ENCODE peak calls at places on chromosome 11, in ten cellular contexts. One of them, this sample, is unnamed.

GRCh38 chr11:28072321-28072720 is 35.6 kb downstream of the KIF18A start:
- DNase-seq in H9: no peak
- DNase-seq in uterus: no peak
- DNase-seq in tibial nerve: no peak
- DNase-seq in A549: no peak
- DNase-seq in HCT116: no peak
- DNase-seq in GM10248: no peak
- DNase-seq in kidney epithelial cell: no peak
- DNase-seq in OCI-LY7: no peak
- DNase-seq in HFF-Myc: no peak
- DNase-seq in this sample: no peak

GRCh38 chr11:71499546-71499945 is 27.5 kb upstream of the KRTAP5-7 start:
- DNase-seq in H9: no peak
- DNase-seq in uterus: no peak
- DNase-seq in tibial nerve: no peak
- DNase-seq in A549: no peak
- DNase-seq in HCT116: no peak
- DNase-seq in GM10248: no peak
- DNase-seq in kidney epithelial cell: no peak
- DNase-seq in OCI-LY7: no peak
- DNase-seq in HFF-Myc: no peak
- DNase-seq in this sample: peak

GRCh38 chr11:118898400-118899295 is 15.0 kb downstream of the CXCR5 start:
- DNase-seq in H9: no peak
- DNase-seq in uterus: no peak
- DNase-seq in tibial nerve: no peak
- DNase-seq in A549: no peak
- DNase-seq in HCT116: no peak
- DNase-seq in GM10248: no peak
- DNase-seq in kidney epithelial cell: no peak
- DNase-seq in OCI-LY7: no peak
- DNase-seq in HFF-Myc: no peak
- DNase-seq in this sample: no peak

GRCh38 chr11:72625746-72626636 is 48.2 kb downstream of the PDE2A start:
- DNase-seq in H9: no peak
- DNase-seq in uterus: peak
- DNase-seq in tibial nerve: peak
- DNase-seq in A549: no peak
- DNase-seq in HCT116: no peak
- DNase-seq in GM10248: no peak
- DNase-seq in kidney epithelial cell: no peak
- DNase-seq in OCI-LY7: no peak
- DNase-seq in HFF-Myc: no peak
- DNase-seq in this sample: peak

GRCh38 chr11:7604331-7604973 is 68.8 kb downstream of the CYB5R2 start:
- DNase-seq in H9: no peak
- DNase-seq in uterus: no peak
- DNase-seq in tibial nerve: no peak
- DNase-seq in A549: no peak
- DNase-seq in HCT116: no peak
- DNase-seq in GM10248: no peak
- DNase-seq in kidney epithelial cell: no peak
- DNase-seq in OCI-LY7: no peak
- DNase-seq in HFF-Myc: no peak
- DNase-seq in this sample: no peak

GRCh38 chr11:77140231-77140959 is 12.3 kb downstream of the MYO7A start:
- DNase-seq in H9: peak
- DNase-seq in uterus: peak
- DNase-seq in tibial nerve: no peak
- DNase-seq in A549: no peak
- DNase-seq in HCT116: no peak
- DNase-seq in GM10248: no peak
- DNase-seq in kidney epithelial cell: no peak
- DNase-seq in OCI-LY7: no peak
- DNase-seq in HFF-Myc: peak
- DNase-seq in this sample: peak

GRCh38 chr11:19511413-19512183 is 201.0 kb upstream of the NAV2 start:
- DNase-seq in H9: no peak
- DNase-seq in uterus: peak
- DNase-seq in tibial nerve: peak
- DNase-seq in A549: no peak
- DNase-seq in HCT116: no peak
- DNase-seq in GM10248: no peak
- DNase-seq in kidney epithelial cell: no peak
- DNase-seq in OCI-LY7: no peak
- DNase-seq in HFF-Myc: no peak
- DNase-seq in this sample: peak

GRCh38 chr11:64874841-64875240 is 3.6 kb downstream of the EHD1 start:
- DNase-seq in H9: no peak
- DNase-seq in uterus: no peak
- DNase-seq in tibial nerve: no peak
- DNase-seq in A549: no peak
- DNase-seq in HCT116: no peak
- DNase-seq in GM10248: no peak
- DNase-seq in kidney epithelial cell: no peak
- DNase-seq in OCI-LY7: no peak
- DNase-seq in HFF-Myc: no peak
- DNase-seq in this sample: no peak

GRCh38 chr11:105588001-105588400 is 21.9 kb upstream of the GRIA4 start:
- DNase-seq in H9: no peak
- DNase-seq in uterus: no peak
- DNase-seq in tibial nerve: no peak
- DNase-seq in A549: no peak
- DNase-seq in HCT116: no peak
- DNase-seq in GM10248: no peak
- DNase-seq in kidney epithelial cell: peak
- DNase-seq in OCI-LY7: no peak
- DNase-seq in HFF-Myc: peak
- DNase-seq in this sample: no peak

GRCh38 chr11:61201476-61201875 is 1.8 kb upstream of the PGA3 start:
- DNase-seq in H9: no peak
- DNase-seq in uterus: no peak
- DNase-seq in tibial nerve: no peak
- DNase-seq in A549: no peak
- DNase-seq in HCT116: no peak
- DNase-seq in GM10248: no peak
- DNase-seq in kidney epithelial cell: no peak
- DNase-seq in OCI-LY7: no peak
- DNase-seq in HFF-Myc: no peak
- DNase-seq in this sample: no peak

GRCh38 chr11:118608268-118609214 is 1.1 kb downstream of the PHLDB1 start:
- DNase-seq in H9: no peak
- DNase-seq in uterus: peak
- DNase-seq in tibial nerve: peak
- DNase-seq in A549: no peak
- DNase-seq in HCT116: no peak
- DNase-seq in GM10248: peak
- DNase-seq in kidney epithelial cell: no peak
- DNase-seq in OCI-LY7: no peak
- DNase-seq in HFF-Myc: no peak
- DNase-seq in this sample: peak

GRCh38 chr11:118234833-118235232 is 10.0 kb upstream of the JAML start:
- DNase-seq in H9: no peak
- DNase-seq in uterus: no peak
- DNase-seq in tibial nerve: no peak
- DNase-seq in A549: no peak
- DNase-seq in HCT116: no peak
- DNase-seq in GM10248: no peak
- DNase-seq in kidney epithelial cell: no peak
- DNase-seq in OCI-LY7: no peak
- DNase-seq in HFF-Myc: no peak
- DNase-seq in this sample: no peak

GRCh38 chr11:7501251-7501650 is 12.5 kb upstream of the PPFIBP2 start:
- DNase-seq in H9: no peak
- DNase-seq in uterus: no peak
- DNase-seq in tibial nerve: no peak
- DNase-seq in A549: no peak
- DNase-seq in HCT116: no peak
- DNase-seq in GM10248: no peak
- DNase-seq in kidney epithelial cell: no peak
- DNase-seq in OCI-LY7: no peak
- DNase-seq in HFF-Myc: no peak
- DNase-seq in this sample: no peak

GRCh38 chr11:74721479-74721835 is 9.8 kb downstream of the CHRDL2 start:
- DNase-seq in H9: no peak
- DNase-seq in uterus: no peak
- DNase-seq in tibial nerve: no peak
- DNase-seq in A549: no peak
- DNase-seq in HCT116: no peak
- DNase-seq in GM10248: no peak
- DNase-seq in kidney epithelial cell: no peak
- DNase-seq in OCI-LY7: no peak
- DNase-seq in HFF-Myc: no peak
- DNase-seq in this sample: no peak

GRCh38 chr11:80533463-80533862 is 1092.6 kb upstream of the TENM4 start:
- DNase-seq in H9: no peak
- DNase-seq in uterus: no peak
- DNase-seq in tibial nerve: no peak
- DNase-seq in A549: no peak
- DNase-seq in HCT116: no peak
- DNase-seq in GM10248: no peak
- DNase-seq in kidney epithelial cell: no peak
- DNase-seq in OCI-LY7: no peak
- DNase-seq in HFF-Myc: no peak
- DNase-seq in this sample: no peak

DNA sequence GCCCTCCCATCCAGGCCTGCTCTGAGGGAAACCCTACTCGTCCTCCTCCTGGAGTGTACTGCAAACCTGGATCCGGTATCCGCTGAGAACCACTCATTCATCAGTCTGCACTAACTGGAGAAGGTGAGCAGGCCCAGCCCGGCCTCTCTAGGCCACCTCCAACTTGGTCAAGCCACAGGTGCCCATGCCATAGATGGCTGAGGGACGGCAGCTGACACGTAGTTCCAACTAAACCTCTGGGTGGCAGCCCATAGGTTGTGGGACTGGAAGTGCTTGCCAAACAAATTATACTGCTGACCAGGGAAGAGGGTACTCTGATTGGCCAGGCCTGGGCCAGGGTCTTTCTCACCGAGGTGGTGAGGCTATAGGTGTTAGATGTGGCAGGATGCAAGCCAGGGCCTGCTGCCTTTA is 5.9 kb downstream of the KCNQ1OT1 start:
- DNase-seq in H9: peak
- DNase-seq in uterus: peak
- DNase-seq in tibial nerve: no peak
- DNase-seq in A549: no peak
- DNase-seq in HCT116: no peak
- DNase-seq in GM10248: no peak
- DNase-seq in kidney epithelial cell: no peak
- DNase-seq in OCI-LY7: no peak
- DNase-seq in HFF-Myc: no peak
- DNase-seq in this sample: peak
- TF ChIP-seq CTCF in H9: peak
- TF ChIP-seq CTCF in uterus: no peak
- TF ChIP-seq CTCF in tibial nerve: no peak
- TF ChIP-seq CTCF in A549: no peak
- TF ChIP-seq CTCF in HCT116: peak
- TF ChIP-seq CTCF in GM10248: no peak
- TF ChIP-seq CTCF in kidney epithelial cell: no peak
- TF ChIP-seq CTCF in OCI-LY7: no peak
- TF ChIP-seq CTCF in HFF-Myc: no peak
- TF ChIP-seq CTCF in this sample: no peak

GRCh38 chr11:36278531-36279245 is 10.5 kb downstream of the COMMD9 start:
- DNase-seq in H9: no peak
- DNase-seq in uterus: no peak
- DNase-seq in tibial nerve: no peak
- DNase-seq in A549: no peak
- DNase-seq in HCT116: no peak
- DNase-seq in GM10248: no peak
- DNase-seq in kidney epithelial cell: peak
- DNase-seq in OCI-LY7: no peak
- DNase-seq in HFF-Myc: no peak
- DNase-seq in this sample: no peak
- TF ChIP-seq CTCF in H9: peak
- TF ChIP-seq CTCF in uterus: no peak
- TF ChIP-seq CTCF in tibial nerve: no peak
- TF ChIP-seq CTCF in A549: no peak
- TF ChIP-seq CTCF in HCT116: no peak
- TF ChIP-seq CTCF in GM10248: no peak
- TF ChIP-seq CTCF in kidney epithelial cell: peak
- TF ChIP-seq CTCF in OCI-LY7: no peak
- TF ChIP-seq CTCF in HFF-Myc: peak
- TF ChIP-seq CTCF in this sample: no peak

DNA sequence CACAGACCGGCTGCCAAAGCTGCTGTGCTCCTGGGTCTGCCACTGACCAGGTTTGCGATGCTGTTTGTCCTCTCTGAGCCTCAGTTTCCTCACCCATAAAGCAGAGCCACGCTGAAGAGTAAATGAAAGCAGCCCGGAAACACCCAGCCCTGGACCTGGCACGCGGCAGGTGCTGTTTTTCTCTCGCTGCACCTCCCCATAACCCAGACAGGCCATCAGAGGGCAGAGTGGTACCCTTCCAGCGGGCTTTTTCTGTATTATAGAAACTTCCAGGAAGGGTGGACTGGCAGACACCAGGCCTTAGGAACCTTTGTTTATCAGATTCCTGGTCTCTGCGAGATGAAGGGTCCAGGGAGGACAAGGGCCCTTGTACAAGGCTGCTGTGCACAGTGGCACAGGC is 17.9 kb upstream of the FGF19 start:
- DNase-seq in H9: no peak
- DNase-seq in uterus: no peak
- DNase-seq in tibial nerve: no peak
- DNase-seq in A549: no peak
- DNase-seq in HCT116: no peak
- DNase-seq in GM10248: no peak
- DNase-seq in kidney epithelial cell: no peak
- DNase-seq in OCI-LY7: no peak
- DNase-seq in HFF-Myc: no peak
- DNase-seq in this sample: no peak
- TF ChIP-seq CTCF in H9: peak
- TF ChIP-seq CTCF in uterus: no peak
- TF ChIP-seq CTCF in tibial nerve: peak
- TF ChIP-seq CTCF in A549: peak
- TF ChIP-seq CTCF in HCT116: peak
- TF ChIP-seq CTCF in GM10248: no peak
- TF ChIP-seq CTCF in kidney epithelial cell: peak
- TF ChIP-seq CTCF in OCI-LY7: peak
- TF ChIP-seq CTCF in HFF-Myc: peak
- TF ChIP-seq CTCF in this sample: no peak

DNA sequence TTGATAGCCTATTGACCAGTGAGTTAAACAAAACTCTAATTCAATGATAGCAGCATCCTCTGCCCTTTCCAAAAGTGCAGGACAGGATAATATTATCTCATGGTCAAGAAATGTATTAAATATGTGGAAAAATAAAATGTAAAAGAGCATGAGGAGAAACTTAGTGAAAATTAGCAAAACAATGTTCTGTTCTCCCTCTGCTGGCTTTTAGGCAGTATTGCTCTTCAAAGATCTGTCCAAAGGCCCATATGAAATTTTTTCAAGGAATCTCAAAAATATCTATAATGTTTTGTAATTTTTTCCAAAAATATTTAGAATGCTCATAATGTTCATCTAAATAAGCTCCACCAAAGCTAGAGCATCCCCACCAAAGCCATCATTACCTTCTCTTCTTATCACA is 8.3 kb upstream of the ARL14EP start:
- DNase-seq in H9: no peak
- DNase-seq in uterus: no peak
- DNase-seq in tibial nerve: no peak
- DNase-seq in A549: no peak
- DNase-seq in HCT116: no peak
- DNase-seq in GM10248: no peak
- DNase-seq in kidney epithelial cell: no peak
- DNase-seq in OCI-LY7: no peak
- DNase-seq in HFF-Myc: no peak
- DNase-seq in this sample: no peak
- TF ChIP-seq CTCF in H9: peak
- TF ChIP-seq CTCF in uterus: no peak
- TF ChIP-seq CTCF in tibial nerve: peak
- TF ChIP-seq CTCF in A549: peak
- TF ChIP-seq CTCF in HCT116: peak
- TF ChIP-seq CTCF in GM10248: peak
- TF ChIP-seq CTCF in kidney epithelial cell: peak
- TF ChIP-seq CTCF in OCI-LY7: peak
- TF ChIP-seq CTCF in HFF-Myc: peak
- TF ChIP-seq CTCF in this sample: no peak

This sample was measured in psoas muscle.